ENCODE peak calls at places on chromosomes 7 and 10, in six cellular contexts. One of them, this sample, is unnamed. For H3K4me1, the result is how much of the 10 kb centered on the place peaks cover.

GRCh38 chr10:121975295-121976086 is 474 bp upstream of the NSMCE4A start:
- DNase-seq in mammary epithelial cell: no peak
- DNase-seq in fibroblast of lung: no peak
- DNase-seq in endodermal cell: no peak
- DNase-seq in GM12878: no peak
- DNase-seq in H1: no peak
- DNase-seq in this sample: peak

GRCh38 chr7:111090834-111091233 is at the start of gene LRRN3:
- DNase-seq in endodermal cell: peak
- DNase-seq in GM12878: no peak
- DNase-seq in fibroblast of lung: peak
- DNase-seq in H1: no peak
- DNase-seq in mammary epithelial cell: no peak
- DNase-seq in this sample: no peak

GRCh38 chr7:2037805-2038635 is 194.7 kb downstream of the MAD1L1 start:
- DNase-seq in endodermal cell: no peak
- DNase-seq in H1: no peak
- DNase-seq in GM12878: peak
- DNase-seq in mammary epithelial cell: no peak
- DNase-seq in fibroblast of lung: peak
- DNase-seq in this sample: peak

GRCh38 chr7:108716783-108717182 is 147.1 kb downstream of the DNAJB9 start:
- DNase-seq in fibroblast of lung: peak
- DNase-seq in mammary epithelial cell: no peak
- DNase-seq in GM12878: no peak
- DNase-seq in H1: no peak
- DNase-seq in endodermal cell: no peak
- DNase-seq in this sample: no peak

GRCh38 chr10:2119316-2119715 is 382.0 kb upstream of the ADARB2 start:
- DNase-seq in fibroblast of lung: peak
- DNase-seq in H1: no peak
- DNase-seq in GM12878: no peak
- DNase-seq in endodermal cell: no peak
- DNase-seq in mammary epithelial cell: peak
- DNase-seq in this sample: no peak

GRCh38 chr7:91883676-91884362 is 3.3 kb upstream of the MTERF1 start:
- DNase-seq in endodermal cell: no peak
- DNase-seq in GM12878: no peak
- DNase-seq in H1: no peak
- DNase-seq in mammary epithelial cell: peak
- DNase-seq in fibroblast of lung: peak
- DNase-seq in this sample: no peak

GRCh38 chr7:96784597-96784996 is 75.0 kb upstream of the SEM1 start:
- DNase-seq in mammary epithelial cell: no peak
- DNase-seq in fibroblast of lung: no peak
- DNase-seq in endodermal cell: no peak
- DNase-seq in GM12878: no peak
- DNase-seq in H1: no peak
- DNase-seq in this sample: no peak

GRCh38 chr10:29849434-29849833 is 210.0 kb downstream of the JCAD start:
- DNase-seq in endodermal cell: no peak
- DNase-seq in mammary epithelial cell: no peak
- DNase-seq in H1: no peak
- DNase-seq in fibroblast of lung: peak
- DNase-seq in GM12878: no peak
- DNase-seq in this sample: no peak

GRCh38 chr7:141411133-141411532 is 140.1 kb upstream of the AGK start:
- DNase-seq in mammary epithelial cell: no peak
- DNase-seq in fibroblast of lung: no peak
- DNase-seq in endodermal cell: no peak
- DNase-seq in GM12878: no peak
- DNase-seq in H1: no peak
- DNase-seq in this sample: no peak

GRCh38 chr7:131365876-131366275 is 38.2 kb downstream of the MKLN1 start:
- DNase-seq in GM12878: no peak
- DNase-seq in mammary epithelial cell: no peak
- DNase-seq in H1: no peak
- DNase-seq in endodermal cell: no peak
- DNase-seq in fibroblast of lung: peak
- DNase-seq in this sample: no peak

GRCh38 chr10:84348860-84349259 is 20.5 kb downstream of the CCSER2 start:
- DNase-seq in mammary epithelial cell: peak
- DNase-seq in H1: no peak
- DNase-seq in GM12878: no peak
- DNase-seq in fibroblast of lung: peak
- DNase-seq in endodermal cell: no peak
- DNase-seq in this sample: no peak

GRCh38 chr7:29193316-29194205 is 1.0 kb upstream of the CHN2 start:
- DNase-seq in H1: no peak
- DNase-seq in endodermal cell: peak
- DNase-seq in GM12878: no peak
- DNase-seq in fibroblast of lung: no peak
- DNase-seq in mammary epithelial cell: no peak
- DNase-seq in this sample: peak

GRCh38 chr7:157800281-157800680 is 463.5 kb downstream of the DNAJB6 start:
- DNase-seq in mammary epithelial cell: no peak
- DNase-seq in fibroblast of lung: no peak
- DNase-seq in endodermal cell: no peak
- DNase-seq in GM12878: no peak
- DNase-seq in H1: no peak
- DNase-seq in this sample: peak

GRCh38 chr7:43112941-43113621 is 634 bp downstream of the HECW1 start:
- DNase-seq in H1: peak
- DNase-seq in GM12878: no peak
- DNase-seq in fibroblast of lung: peak
- DNase-seq in mammary epithelial cell: peak
- DNase-seq in endodermal cell: peak
- DNase-seq in this sample: peak

GRCh38 chr10:90484518-90484917 is 373.3 kb downstream of the HTR7 start:
- DNase-seq in endodermal cell: peak
- DNase-seq in fibroblast of lung: no peak
- DNase-seq in mammary epithelial cell: peak
- DNase-seq in H1: peak
- DNase-seq in GM12878: no peak
- DNase-seq in this sample: no peak

GRCh38 chr7:139058963-139059362 is 23.1 kb upstream of the ZC3HAV1L start:
- DNase-seq in endodermal cell: no peak
- DNase-seq in GM12878: no peak
- DNase-seq in mammary epithelial cell: no peak
- DNase-seq in fibroblast of lung: peak
- DNase-seq in H1: no peak
- DNase-seq in this sample: no peak

GRCh38 chr10:50653142-50653541 is 29.4 kb upstream of the SGMS1 start:
- DNase-seq in endodermal cell: no peak
- DNase-seq in GM12878: no peak
- DNase-seq in fibroblast of lung: peak
- DNase-seq in H1: no peak
- DNase-seq in mammary epithelial cell: peak
- DNase-seq in this sample: no peak

GRCh38 chr10:126239844-126240243 is 148.4 kb downstream of the ADAM12 start:
- DNase-seq in fibroblast of lung: no peak
- DNase-seq in mammary epithelial cell: no peak
- DNase-seq in H1: no peak
- DNase-seq in GM12878: no peak
- DNase-seq in endodermal cell: peak
- DNase-seq in this sample: no peak

GRCh38 chr10:122558452-122558851 is 2.1 kb upstream of the DMBT1 start:
- DNase-seq in endodermal cell: no peak
- DNase-seq in mammary epithelial cell: no peak
- DNase-seq in fibroblast of lung: no peak
- DNase-seq in H1: no peak
- DNase-seq in GM12878: no peak
- DNase-seq in this sample: no peak

GRCh38 chr7:139915301-139915863 is 86.3 kb downstream of the TBXAS1 start:
- DNase-seq in fibroblast of lung: peak
- DNase-seq in endodermal cell: no peak
- DNase-seq in GM12878: no peak
- DNase-seq in mammary epithelial cell: no peak
- DNase-seq in H1: no peak
- DNase-seq in this sample: no peak

GRCh38 chr10:129467346-129468119 is 492 bp downstream of the MGMT start:
- DNase-seq in mammary epithelial cell: peak
- DNase-seq in endodermal cell: no peak
- DNase-seq in GM12878: no peak
- DNase-seq in fibroblast of lung: no peak
- DNase-seq in H1: no peak
- DNase-seq in this sample: no peak

GRCh38 chr10:77741746-77742145 is 104.1 kb upstream of the KCNMA1 start:
- DNase-seq in mammary epithelial cell: no peak
- DNase-seq in fibroblast of lung: peak
- DNase-seq in GM12878: no peak
- DNase-seq in H1: no peak
- DNase-seq in endodermal cell: no peak
- DNase-seq in this sample: no peak

GRCh38 chr10:118668228-118668952 is 72.9 kb upstream of the PRLHR start:
- DNase-seq in mammary epithelial cell: no peak
- DNase-seq in endodermal cell: peak
- DNase-seq in H1: no peak
- DNase-seq in fibroblast of lung: no peak
- DNase-seq in GM12878: no peak
- DNase-seq in this sample: no peak

GRCh38 chr10:114477285-114477684 is 73.0 kb upstream of the AFAP1L2 start:
- DNase-seq in fibroblast of lung: no peak
- DNase-seq in GM12878: no peak
- DNase-seq in endodermal cell: no peak
- DNase-seq in mammary epithelial cell: no peak
- DNase-seq in H1: no peak
- DNase-seq in this sample: no peak

GRCh38 chr7:116689787-116690186 is 17.8 kb downstream of the MET start:
- DNase-seq in GM12878: no peak
- DNase-seq in mammary epithelial cell: peak
- DNase-seq in H1: no peak
- DNase-seq in endodermal cell: no peak
- DNase-seq in fibroblast of lung: peak
- DNase-seq in this sample: no peak

GRCh38 chr10:4022473-4022872 is 237.5 kb upstream of the KLF6 start:
- DNase-seq in mammary epithelial cell: no peak
- DNase-seq in endodermal cell: no peak
- DNase-seq in GM12878: no peak
- DNase-seq in H1: no peak
- DNase-seq in fibroblast of lung: no peak
- DNase-seq in this sample: no peak

GRCh38 chr7:69564454-69565417 is 33.5 kb upstream of the AUTS2 start:
- DNase-seq in GM12878: peak
- DNase-seq in endodermal cell: no peak
- DNase-seq in mammary epithelial cell: no peak
- DNase-seq in fibroblast of lung: peak
- DNase-seq in H1: no peak
- DNase-seq in this sample: no peak

GRCh38 chr10:101576229-101576863 is 11.7 kb downstream of the POLL start:
- DNase-seq in endodermal cell: no peak
- DNase-seq in H1: no peak
- DNase-seq in fibroblast of lung: peak
- DNase-seq in GM12878: no peak
- DNase-seq in mammary epithelial cell: peak
- DNase-seq in this sample: no peak

GRCh38 chr7:44882899-44883298 is 2.4 kb downstream of the PURB start:
- DNase-seq in fibroblast of lung: peak
- DNase-seq in mammary epithelial cell: no peak
- DNase-seq in H1: no peak
- DNase-seq in GM12878: no peak
- DNase-seq in endodermal cell: no peak
- DNase-seq in this sample: no peak
- H3K9ac ChIP-seq in fibroblast of lung: no peak
- H3K9ac ChIP-seq in mammary epithelial cell: peak
- H3K9ac ChIP-seq in H1: no peak
- H3K9ac ChIP-seq in GM12878: peak
- H3K9ac ChIP-seq in endodermal cell: no peak
- H3K9ac ChIP-seq in this sample: no peak

GRCh38 chr7:128266891-128267839 is 26.1 kb downstream of the LEP start:
- DNase-seq in fibroblast of lung: peak
- DNase-seq in GM12878: no peak
- DNase-seq in endodermal cell: peak
- DNase-seq in H1: peak
- DNase-seq in mammary epithelial cell: peak
- DNase-seq in this sample: peak
- H3K27ac ChIP-seq in fibroblast of lung: no peak
- H3K27ac ChIP-seq in GM12878: no peak
- H3K27ac ChIP-seq in endodermal cell: peak
- H3K27ac ChIP-seq in H1: peak
- H3K27ac ChIP-seq in mammary epithelial cell: peak
- H3K27ac ChIP-seq in this sample: peak

GRCh38 chr10:8051109-8051781 is 3.2 kb upstream of the GATA3 start:
- DNase-seq in endodermal cell: peak
- DNase-seq in fibroblast of lung: no peak
- DNase-seq in GM12878: no peak
- DNase-seq in mammary epithelial cell: peak
- DNase-seq in H1: peak
- DNase-seq in this sample: no peak
- H3K4me1 ChIP-seq in endodermal cell: under half
- H3K4me1 ChIP-seq in fibroblast of lung: under half
- H3K4me1 ChIP-seq in GM12878: under half
- H3K4me1 ChIP-seq in mammary epithelial cell: under half
- H3K4me1 ChIP-seq in H1: under half
- H3K4me1 ChIP-seq in this sample: under half

DNA sequence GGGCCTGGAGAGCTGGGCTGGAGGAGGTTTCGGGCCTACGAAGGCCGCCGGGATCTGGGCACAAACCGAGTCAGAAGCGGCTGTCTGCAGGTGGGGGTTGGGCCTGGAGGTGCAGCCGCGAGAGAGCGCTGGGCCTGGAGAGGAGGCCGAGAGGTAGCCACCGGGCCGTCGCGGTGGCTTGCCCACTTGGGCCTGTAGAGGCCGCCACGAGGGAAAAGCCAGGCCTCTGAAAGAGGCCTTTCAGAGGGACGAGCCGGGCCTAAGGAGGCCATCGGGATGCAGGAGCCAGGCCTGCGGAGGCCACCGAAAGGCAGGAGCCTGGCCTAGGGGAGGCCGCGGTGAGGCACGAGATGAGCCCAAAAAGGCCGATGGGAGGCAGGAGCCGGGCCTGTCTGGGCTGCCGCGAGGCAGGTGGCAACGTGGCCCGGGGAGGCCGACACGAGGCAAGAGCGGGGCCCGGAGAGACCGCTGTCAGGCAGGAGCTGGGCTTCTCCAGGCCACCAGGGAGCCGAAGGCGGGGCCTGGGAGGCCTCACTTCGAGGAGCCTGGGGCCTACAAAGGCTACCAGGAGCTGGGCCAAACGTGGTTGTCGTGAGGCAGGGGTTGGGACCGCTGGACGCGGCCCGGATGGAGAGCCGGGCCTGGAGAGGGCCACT is 25.6 kb downstream of the MDH2 start:
- DNase-seq in endodermal cell: peak
- DNase-seq in fibroblast of lung: no peak
- DNase-seq in H1: peak
- DNase-seq in GM12878: no peak
- DNase-seq in mammary epithelial cell: no peak
- DNase-seq in this sample: no peak
- H3K9ac ChIP-seq in endodermal cell: no peak
- H3K9ac ChIP-seq in fibroblast of lung: no peak
- H3K9ac ChIP-seq in H1: no peak
- H3K9ac ChIP-seq in GM12878: no peak
- H3K9ac ChIP-seq in mammary epithelial cell: no peak
- H3K9ac ChIP-seq in this sample: no peak

This sample was measured in kidney.